ENCODE peak calls at places on chromosomes 5 and 9, in eight cellular contexts. T is ascending aorta, H is cardiac muscle cell, M is spleen, K is IMR-90, D is heart right ventricle, I is brain microvascular endothelial cell, S is breast epithelium. J is an unnamed sample. For H3K27me3, the result is how much of the 10 kb centered on the place peaks cover.

GRCh38 chr5:110634475-110634874 is 92.0 kb downstream of the TMEM232 start:
- DNase-seq in H (no peak), D (no peak), S (no peak), M (no peak), K (no peak), I (no peak), T (no peak), J (no peak)

GRCh38 chr5:62168882-62169281 is 137.1 kb upstream of the KIF2A start:
- DNase-seq in S (no peak), D (no peak), M (no peak), H (no peak), K (no peak), I (no peak), T (no peak), J (no peak)

GRCh38 chr5:135843571-135844337 is 9.3 kb downstream of the SLC25A48 start:
- DNase-seq in K (no peak), T (no peak), S (no peak), M (no peak), D (no peak), I (no peak), H (no peak), J (peak)

GRCh38 chr9:136690104-136690840 is 3.0 kb upstream of the AGPAT2 start:
- DNase-seq in I (no peak), D (peak), M (no peak), S (no peak), K (no peak), H (no peak), T (no peak), J (no peak)

GRCh38 chr5:10691826-10692785 is 68.9 kb downstream of the DAP start:
- DNase-seq in I (peak), M (no peak), D (no peak), T (no peak), H (peak), K (peak), S (no peak), J (no peak)

GRCh38 chr5:139117342-139117884 is 80.8 kb downstream of the SIL1 start:
- DNase-seq in H (no peak), S (no peak), K (no peak), M (no peak), T (no peak), D (no peak), I (no peak), J (no peak)

GRCh38 chr9:77521091-77521490 is 127.0 kb downstream of the GNA14 start:
- DNase-seq in H (peak), K (no peak), M (no peak), T (no peak), S (no peak), I (no peak), D (peak), J (no peak)

GRCh38 chr9:107474124-107474523 is 15.4 kb downstream of the KLF4 start:
- DNase-seq in S (no peak), H (no peak), M (no peak), T (no peak), D (no peak), K (no peak), I (no peak), J (no peak)

GRCh38 chr5:139277171-139277570 is 16.4 kb upstream of the MATR3 start:
- DNase-seq in M (no peak), T (no peak), K (no peak), D (no peak), I (no peak), S (no peak), H (no peak), J (peak)

GRCh38 chr5:159673538-159673937 is 242.7 kb upstream of the ADRA1B start:
- DNase-seq in K (no peak), I (no peak), D (no peak), T (no peak), H (no peak), S (no peak), M (no peak), J (no peak)

DNA sequence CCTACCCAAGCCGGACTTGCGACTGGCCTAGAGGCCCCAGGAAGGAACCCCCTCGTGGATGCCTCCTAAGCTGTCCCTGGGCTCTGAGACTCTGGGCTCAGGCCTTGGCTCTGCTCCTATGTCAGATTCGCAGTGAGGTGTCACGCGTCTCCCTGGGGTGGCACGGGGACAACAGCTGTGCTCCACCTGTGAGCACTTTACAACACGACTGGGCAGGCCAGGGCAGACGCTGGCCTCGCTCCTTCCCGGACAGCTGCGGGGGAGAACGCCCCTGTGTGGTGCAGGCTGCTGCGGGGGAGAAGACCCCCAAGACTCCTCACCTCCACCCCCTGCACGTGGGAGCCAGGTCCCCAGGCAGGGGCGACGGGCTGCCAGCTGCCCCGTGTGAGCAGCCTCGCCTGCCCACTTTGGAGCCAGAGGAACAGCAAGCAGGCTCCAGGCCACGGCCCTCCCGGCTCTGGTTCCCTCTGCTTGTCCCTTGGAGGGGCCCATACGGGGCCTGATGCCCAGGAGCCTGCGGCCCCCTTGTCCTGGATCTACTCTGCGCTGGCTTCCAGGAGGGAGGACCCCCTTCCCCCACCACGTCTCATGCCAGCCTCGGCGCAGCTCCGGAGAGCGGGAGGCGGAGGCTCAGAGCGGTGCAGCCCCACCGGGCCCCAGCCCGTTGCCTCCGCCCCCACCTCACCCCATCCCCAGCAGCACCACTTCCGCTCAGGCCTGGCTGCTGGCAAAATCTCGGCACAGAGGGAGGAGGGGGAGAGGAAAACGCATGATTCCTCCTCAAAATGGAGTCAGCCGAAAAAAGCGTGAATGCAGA is 36.0 kb downstream of the SARDH start:
- DNase-seq in T (no peak), I (no peak), K (peak), M (peak), S (no peak), H (peak), D (no peak), J (no peak)
- H3K4me3 ChIP-seq in T (peak), I (peak), K (no peak), M (no peak), S (peak), H (no peak), D (peak), J (peak)

GRCh38 chr5:115325291-115326019 is 29.0 kb upstream of the CCDC112 start:
- DNase-seq in K (no peak), S (no peak), T (no peak), I (no peak), H (no peak), D (no peak), M (no peak), J (no peak)
- TF ChIP-seq CTCF in K (no peak), S (no peak), T (no peak), I (no peak), H (no peak), D (no peak), M (no peak), J (no peak)

DNA sequence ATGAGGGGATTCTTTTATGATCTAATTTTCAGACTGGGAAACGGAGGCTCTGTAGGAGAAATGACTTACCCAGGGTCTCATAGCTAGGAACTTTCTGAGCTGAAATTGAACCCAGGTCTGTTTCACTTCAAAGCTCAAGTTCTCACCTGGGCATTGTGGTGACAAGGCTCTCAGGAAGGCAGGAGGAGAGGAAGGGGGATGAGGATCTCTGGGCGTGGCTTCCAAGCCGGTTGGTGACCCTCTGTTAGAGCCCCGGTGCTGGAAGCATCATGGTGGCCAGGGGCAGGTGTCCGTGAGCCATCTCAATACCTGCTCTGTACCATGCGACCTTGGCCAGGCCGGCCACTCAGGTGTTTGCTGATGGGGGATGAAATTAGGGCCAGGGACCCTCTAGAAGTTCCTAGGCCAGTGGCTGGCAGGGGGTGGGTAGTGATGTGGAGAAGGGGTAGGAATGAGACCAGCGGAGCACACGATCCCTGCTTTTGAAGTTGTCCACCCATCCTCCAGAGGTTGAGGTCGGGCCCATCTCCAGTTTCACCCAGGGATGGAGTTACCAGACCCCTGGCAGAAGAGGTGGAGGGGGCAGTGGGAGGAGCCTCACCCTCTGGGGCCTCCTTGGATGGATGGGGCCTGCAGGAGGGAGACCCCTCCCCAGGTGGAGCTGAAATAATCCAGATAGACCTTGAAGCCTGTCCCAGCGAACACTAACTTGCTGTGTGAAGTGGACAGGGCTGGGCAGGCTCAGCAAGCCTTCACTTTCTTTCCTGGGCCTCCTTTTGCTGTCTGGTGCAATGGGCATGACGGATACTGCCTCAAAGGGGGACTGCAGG is 5.9 kb downstream of the CRB2 start:
- DNase-seq in I (no peak), T (no peak), K (no peak), D (no peak), S (no peak), M (no peak), H (no peak), J (no peak)
- H3K27me3 ChIP-seq in I (under half), T (under half), K (under half), D (under half), S (under half), M (under half), H (under half), J (under half)

DNA sequence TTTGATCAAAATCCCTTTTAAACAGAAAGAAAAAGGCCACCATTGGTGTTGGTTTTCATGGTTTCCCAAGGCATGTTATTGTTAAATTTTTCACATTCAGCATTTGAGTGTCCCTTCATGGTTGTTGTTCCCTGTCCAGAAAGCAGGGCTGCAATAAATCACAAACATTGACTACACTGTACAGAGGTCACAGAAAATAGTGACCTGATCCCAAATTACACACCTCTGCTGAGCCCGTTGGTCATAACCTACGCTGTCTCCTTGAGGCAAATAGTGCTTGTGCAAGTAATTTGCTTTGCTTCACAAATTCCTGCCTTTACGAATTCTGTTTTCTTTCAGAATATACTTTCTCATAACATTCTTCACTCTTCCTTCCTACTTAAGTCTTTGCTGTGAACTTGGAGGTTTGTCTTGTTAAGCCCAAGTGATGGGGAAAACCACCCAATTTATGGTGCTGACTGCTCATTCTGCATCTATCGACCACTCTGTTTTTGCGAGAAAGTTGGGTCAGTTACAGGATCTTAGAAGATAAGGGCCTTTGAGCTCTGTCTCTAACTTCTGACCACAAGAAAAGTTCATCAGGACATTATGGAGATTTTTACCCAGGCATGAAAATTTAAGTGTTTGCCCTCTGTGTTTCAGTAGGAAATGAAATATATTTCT is 16.0 kb downstream of the PIK3R1 start:
- DNase-seq in T (no peak), D (no peak), M (no peak), S (no peak), H (no peak), I (no peak), K (no peak), J (no peak)
- H3K4me3 ChIP-seq in T (no peak), D (no peak), M (no peak), S (no peak), H (no peak), I (no peak), K (no peak), J (no peak)

GRCh38 chr5:152349683-152350526 is 55.2 kb downstream of the NMUR2 start:
- DNase-seq in I (peak), M (no peak), H (peak), D (peak), S (no peak), T (no peak), K (peak), J (peak)
- TF ChIP-seq CTCF in I (peak), M (peak), H (peak), D (peak), S (peak), T (peak), K (peak), J (peak)

GRCh38 chr5:33637011-33637410 is 196.2 kb downstream of the TARS1 start:
- DNase-seq in M (no peak), I (no peak), D (no peak), K (no peak), H (peak), S (no peak), T (no peak), J (no peak)

GRCh38 chr5:33639478-33639877 is 198.7 kb downstream of the TARS1 start:
- DNase-seq in T (no peak), M (no peak), S (no peak), I (no peak), D (no peak), H (no peak), K (no peak), J (no peak)

GRCh38 chr5:33641722-33642505 is 201.1 kb downstream of the TARS1 start:
- DNase-seq in S (no peak), I (peak), H (peak), K (peak), D (no peak), T (no peak), M (no peak), J (no peak)
- H3K27me3 ChIP-seq in S (under half), I (under half), H (under half), K (under half), D (under half), T (under half), M (under half), J (under half)

GRCh38 chr9:35112257-35113020 is 3.2 kb downstream of the ATOSB start:
- DNase-seq in H (peak), T (no peak), K (peak), S (no peak), M (no peak), I (peak), D (no peak), J (no peak)

GRCh38 chr9:35116539-35116897 is 856 bp upstream of the ATOSB start:
- DNase-seq in S (no peak), D (no peak), T (no peak), H (no peak), M (no peak), I (no peak), K (no peak), J (no peak)

GRCh38 chr9:35115680-35116538 is at the start of gene ATOSB:
- DNase-seq in T (peak), M (peak), S (peak), I (peak), H (peak), K (peak), D (peak), J (peak)

GRCh38 chr9:35114921-35115341 is 731 bp downstream of the ATOSB start:
- DNase-seq in M (peak), K (no peak), T (no peak), I (peak), D (peak), S (no peak), H (peak), J (no peak)

DNA sequence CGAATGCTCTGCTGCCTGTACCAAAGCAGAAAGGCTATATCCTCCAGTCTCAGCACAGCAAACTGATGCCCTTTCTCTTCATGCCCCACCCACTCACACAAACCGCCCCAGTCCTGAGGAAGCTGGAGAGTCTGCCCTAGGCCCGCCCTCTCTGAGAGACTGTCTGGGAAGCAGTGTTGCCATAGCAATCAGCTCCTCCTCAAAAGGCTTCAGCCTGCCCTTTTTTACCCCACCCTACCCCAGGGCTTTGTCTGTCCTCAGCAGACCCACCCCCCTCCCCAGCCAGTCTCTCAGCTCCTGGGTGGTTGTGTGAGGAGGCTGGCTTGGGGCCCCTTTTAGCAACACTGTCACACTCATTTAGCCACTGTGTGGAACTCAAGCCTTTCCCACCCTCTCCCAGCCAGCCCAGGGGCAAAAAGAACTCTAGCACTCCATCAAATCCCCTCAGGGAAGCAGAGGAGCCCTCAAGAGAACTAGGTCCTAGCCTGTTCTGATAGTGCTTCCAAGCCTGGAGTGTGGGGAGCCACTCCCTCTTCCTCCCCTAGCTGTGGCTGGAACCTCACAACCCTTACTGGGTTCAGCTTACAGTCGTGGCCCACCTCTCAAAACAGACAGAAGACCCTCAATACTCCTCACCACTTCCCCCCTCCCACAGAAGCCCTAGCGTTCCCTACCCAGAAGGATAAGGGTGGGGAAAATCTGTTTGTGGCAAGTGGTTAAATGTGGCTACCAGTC is 1.4 kb downstream of the ATOSB start:
- DNase-seq in T (peak), K (peak), D (peak), H (peak), M (peak), I (peak), S (no peak), J (no peak)
- H3K4me3 ChIP-seq in T (peak), K (peak), D (peak), H (peak), M (peak), I (peak), S (peak), J (peak)

GRCh38 chr9:82912639-82913038 is 150.3 kb downstream of the RASEF start:
- DNase-seq in H (no peak), M (no peak), I (no peak), D (no peak), S (no peak), T (no peak), K (no peak), J (no peak)
- TF ChIP-seq CTCF in H (no peak), M (no peak), I (peak), D (no peak), S (no peak), T (no peak), K (no peak), J (no peak)

J was measured in dorsolateral prefrontal cortex.